ENCODE peak calls at places on chromosomes 6 and 20, in seven cellular contexts. K, V, M, H, Z, C and E are unnamed samples.

GRCh38 chr6:144566868-144567615 is 281.9 kb downstream of the UTRN start:
- DNase-seq in M (no peak), Z (peak; percentile 45), C (no peak), V (no peak), K (peak; percentile 30), H (no peak), E (no peak)

GRCh38 chr6:169189227-169189626 is 64.4 kb downstream of the THBS2 start:
- DNase-seq in V (no peak), K (no peak), Z (no peak), M (no peak), H (no peak), C (no peak), E (no peak)

GRCh38 chr6:17935188-17936149 is 52.0 kb downstream of the KIF13A start:
- DNase-seq in V (no peak), C (no peak), M (no peak), H (no peak), Z (no peak), K (no peak), E (peak; percentile 25)

GRCh38 chr20:48791014-48791413 is 36.8 kb downstream of the PREX1 start:
- DNase-seq in K (no peak), C (no peak), H (peak; percentile 32), M (no peak), V (no peak), Z (no peak), E (peak; percentile 62)

GRCh38 chr6:158122048-158122447 is 46.0 kb downstream of the SERAC1 start:
- DNase-seq in M (no peak), H (no peak), C (no peak), K (no peak), V (peak; percentile 26), Z (no peak), E (no peak)

GRCh38 chr6:137910424-137910834 is 43.4 kb downstream of the TNFAIP3 start:
- DNase-seq in Z (no peak), M (no peak), C (no peak), H (no peak), K (peak; percentile 57), V (no peak), E (no peak)

GRCh38 chr6:4351857-4352669 is 216.7 kb upstream of the ECI2 start:
- DNase-seq in C (peak; percentile 70), Z (peak; percentile 96), V (peak; percentile 51), M (peak; percentile 83), H (peak; percentile 57), K (peak; percentile 87), E (no peak)

GRCh38 chr6:43436577-43437282 is 9.4 kb downstream of the ABCC10 start:
- DNase-seq in K (peak; percentile 72), V (peak; percentile 89), Z (peak; percentile 79), H (peak; percentile 88), C (peak; percentile 10), M (peak; percentile 65), E (peak; percentile 66)